ENCODE peak calls at places on chromosomes 6 and 20, in seven cellular contexts. V is colonic mucosa, D is astrocyte of the spinal cord, F is lower leg skin, W is mammary epithelial cell, J is A549, M is cardiac muscle cell. B is an unnamed sample.

GRCh38 chr6:40957616-40958492 is 81.2 kb downstream of the UNC5CL start:
- DNase-seq in F (no peak), J (peak), W (peak), V (no peak), D (peak), M (no peak), B (peak)

GRCh38 chr6:36873115-36873514 is 1.5 kb downstream of the PPIL1 start:
- DNase-seq in M (no peak), F (no peak), W (no peak), V (no peak), D (no peak), J (no peak), B (no peak)

GRCh38 chr20:11232249-11232648 is 558.5 kb upstream of the JAG1 start:
- DNase-seq in V (no peak), D (no peak), W (no peak), F (no peak), J (no peak), M (no peak), B (no peak)

GRCh38 chr20:44068780-44069191 is 118.2 kb downstream of the JPH2 start:
- DNase-seq in V (no peak), M (no peak), F (peak), W (no peak), J (no peak), D (no peak), B (no peak)

GRCh38 chr6:150144294-150144868 is 1.5 kb downstream of the PPP1R14C start:
- DNase-seq in V (no peak), D (no peak), M (no peak), W (peak), J (no peak), F (no peak), B (no peak)

GRCh38 chr6:31829633-31830492 is 2.3 kb downstream of the HSPA1B start:
- DNase-seq in W (peak), M (peak), J (no peak), V (peak), F (no peak), D (peak), B (peak)

GRCh38 chr6:11012976-11013375 is 31.1 kb downstream of the ELOVL2 start:
- DNase-seq in M (no peak), D (no peak), J (no peak), V (no peak), F (no peak), W (no peak), B (no peak)

GRCh38 chr20:20391766-20392165 is 23.9 kb downstream of the INSM1 start:
- DNase-seq in V (no peak), M (no peak), D (no peak), F (no peak), J (no peak), W (no peak), B (no peak)

GRCh38 chr6:87730310-87730709 is 28.3 kb upstream of the AKIRIN2 start:
- DNase-seq in W (peak), V (peak), M (no peak), J (no peak), D (peak), F (no peak), B (peak)

GRCh38 chr20:5844063-5844681 is 94.0 kb downstream of the SHLD1 start:
- DNase-seq in J (peak), V (no peak), D (peak), M (no peak), F (no peak), W (peak), B (peak)

GRCh38 chr6:134402372-134402984 is 84.6 kb upstream of the SGK1 start:
- DNase-seq in V (no peak), J (no peak), W (no peak), F (no peak), D (no peak), M (no peak), B (peak)

GRCh38 chr20:44572551-44573500 is 9.6 kb upstream of the PKIG start:
- DNase-seq in W (peak), J (no peak), D (peak), M (peak), F (peak), V (no peak), B (peak)

GRCh38 chr6:28747631-28748157 is 176.1 kb downstream of the TRIM27 start:
- DNase-seq in W (peak), V (no peak), F (no peak), D (peak), M (peak), J (peak), B (peak)
- H3K4me3 ChIP-seq in W (peak), V (no peak), F (no peak), D (peak), M (peak), J (peak), B (no peak)

DNA sequence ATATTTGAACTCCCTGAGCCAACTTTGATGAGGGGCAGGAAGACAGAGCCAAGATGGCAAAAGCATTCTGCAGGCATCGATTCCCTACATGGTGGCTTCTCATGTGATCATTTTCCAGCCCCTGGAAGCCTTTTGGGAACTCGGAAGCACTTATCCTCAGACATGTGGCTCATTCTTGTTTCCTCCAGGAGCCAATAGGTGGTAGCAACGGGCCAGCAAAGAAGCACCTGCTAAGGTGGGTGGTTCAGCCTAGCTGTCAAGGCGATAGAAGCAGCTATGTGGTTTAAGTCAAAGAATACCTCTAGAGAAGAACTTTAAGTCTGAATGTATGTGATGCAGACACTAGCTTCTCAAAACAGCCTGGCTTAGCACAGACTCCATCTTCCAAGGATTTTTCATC is 64.9 kb upstream of the PAX1 start:
- DNase-seq in W (peak), J (no peak), V (no peak), F (no peak), D (no peak), M (peak), B (no peak)
- TF ChIP-seq CTCF in W (peak), J (no peak), V (no peak), F (no peak), D (no peak), M (no peak), B (no peak)

DNA sequence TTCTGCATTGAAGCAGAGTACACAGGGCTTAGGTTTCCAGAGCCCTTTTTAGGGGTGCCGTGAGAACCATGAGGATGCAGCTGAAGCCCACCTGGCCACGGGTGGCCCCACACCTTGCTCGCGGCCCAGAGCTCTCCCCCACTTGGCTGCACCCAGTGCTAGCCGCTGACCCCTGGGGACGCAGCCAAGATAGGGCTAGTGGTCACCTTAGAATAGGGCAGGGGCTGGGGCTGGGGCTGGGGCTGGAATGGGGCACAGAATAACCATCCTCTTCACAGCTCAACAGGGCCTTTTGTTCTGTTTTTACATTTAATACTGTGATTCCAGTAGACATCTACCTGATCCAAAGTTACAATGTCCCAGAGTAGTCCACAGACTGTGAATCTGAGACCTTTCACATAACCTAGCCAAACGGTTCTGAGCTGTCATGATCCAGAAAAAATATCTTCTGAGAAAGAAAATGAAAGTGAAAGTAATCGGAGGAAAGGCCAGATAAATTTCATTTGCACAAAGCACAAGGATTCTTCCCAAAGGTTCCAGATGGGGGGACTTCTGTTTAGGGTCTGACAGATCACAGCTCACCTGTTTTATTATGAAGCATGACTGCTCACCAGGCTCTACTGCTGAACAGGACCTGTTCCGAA is 402.1 kb downstream of the THBS2 start:
- DNase-seq in W (no peak), M (no peak), J (no peak), V (no peak), D (peak), F (no peak), B (peak)
- H3K4me3 ChIP-seq in W (no peak), M (no peak), J (no peak), V (no peak), D (no peak), F (no peak), B (peak)

DNA sequence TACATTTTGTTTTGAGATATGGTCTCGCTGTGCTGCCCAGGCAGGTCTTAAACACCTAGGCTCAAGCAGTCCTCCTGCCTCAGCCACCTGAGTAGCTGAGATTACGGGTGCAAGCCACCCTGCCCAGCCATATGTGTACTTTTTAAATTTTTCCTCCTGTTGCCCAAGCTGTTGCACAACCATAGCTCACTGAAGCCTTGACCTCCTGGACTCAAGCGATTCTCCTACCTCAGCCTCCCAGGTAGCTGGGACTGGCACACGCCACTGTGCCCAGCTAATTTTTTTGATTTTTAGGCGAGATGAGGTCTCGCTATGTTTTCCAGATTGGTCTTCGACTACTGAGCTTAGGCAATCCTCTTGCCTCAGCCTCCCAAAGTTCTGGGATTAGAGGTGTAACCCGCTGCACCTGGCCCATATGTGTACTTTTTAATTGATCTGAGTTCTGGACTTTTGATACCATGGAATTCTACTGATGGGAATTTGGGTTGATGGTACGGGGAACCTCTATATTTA is 44.9 kb downstream of the ITCH start:
- DNase-seq in D (no peak), W (no peak), V (no peak), M (no peak), J (no peak), F (no peak), B (no peak)
- TF ChIP-seq CTCF in D (no peak), W (no peak), V (no peak), M (no peak), J (no peak), F (no peak), B (no peak)